ENCODE peak calls at places on chromosomes 5 and 9, in eight cellular contexts. G is K562, F is prostate gland, A is HCT116, U is SK-N-SH, R is transverse colon, O is GM23338, B is GM12878. S is an unnamed sample.

GRCh38 chr9:35673132-35673997 is at the start of gene CA9:
- DNase-seq in F (no peak), O (no peak), G (no peak), U (no peak), B (no peak), A (no peak), R (peak; percentile 49), S (peak; percentile 35)

GRCh38 chr9:13382595-13382994 is 103.1 kb upstream of the MPDZ start:
- DNase-seq in R (no peak), G (no peak), U (no peak), O (no peak), A (no peak), F (no peak), B (no peak), S (no peak)

GRCh38 chr5:149356391-149356790 is 1.5 kb upstream of the PCYOX1L start:
- DNase-seq in B (no peak), G (no peak), F (no peak), O (no peak), R (no peak), A (no peak), U (no peak), S (no peak)

GRCh38 chr5:36667826-36668225 is 61.4 kb downstream of the SLC1A3 start:
- DNase-seq in B (no peak), G (no peak), A (no peak), O (no peak), F (no peak), R (no peak), U (no peak), S (no peak)

GRCh38 chr5:44389410-44389879 is at the start of gene FGF10:
- DNase-seq in O (peak; percentile 85), G (no peak), B (no peak), F (no peak), A (no peak), R (peak; percentile 8), U (peak; percentile 19), S (peak; percentile 86)

GRCh38 chr9:108859459-108860114 is 2.5 kb upstream of the ACTL7A start:
- DNase-seq in A (no peak), R (no peak), B (peak; percentile 13), U (no peak), G (no peak), F (no peak), O (no peak), S (no peak)

GRCh38 chr9:121288874-121289553 is 21.1 kb downstream of the GSN start:
- DNase-seq in U (no peak), A (no peak), F (peak; percentile 72), R (peak; percentile 65), G (no peak), B (no peak), O (peak; percentile 83), S (no peak)

GRCh38 chr9:696332-697090 is 145.0 kb upstream of the DMRT1 start:
- DNase-seq in A (no peak), U (no peak), O (no peak), G (no peak), F (peak; percentile 32), B (no peak), R (no peak), S (no peak)

GRCh38 chr9:95406114-95406513 is 88.6 kb upstream of the FANCC start:
- DNase-seq in F (no peak), A (no peak), R (no peak), U (no peak), G (no peak), B (no peak), O (no peak), S (no peak)

GRCh38 chr5:172478256-172478655 is 23.9 kb upstream of the SH3PXD2B start:
- DNase-seq in F (no peak), G (no peak), B (no peak), O (no peak), U (no peak), A (no peak), R (no peak), S (no peak)

GRCh38 chr5:142716963-142717362 is 31.1 kb upstream of the FGF1 start:
- DNase-seq in B (no peak), A (peak; percentile 47), U (peak; percentile 70), O (peak; percentile 85), R (peak; percentile 22), F (peak; percentile 49), G (no peak), S (no peak)

GRCh38 chr9:3035594-3036389 is 191.9 kb upstream of the PUM3 start:
- DNase-seq in U (no peak), G (no peak), F (no peak), O (no peak), A (no peak), B (no peak), R (no peak), S (no peak)

GRCh38 chr9:6827370-6827949 is 69.7 kb downstream of the KDM4C start:
- DNase-seq in F (no peak), G (peak; percentile 29), A (peak; percentile 15), U (peak; percentile 67), B (peak; percentile 16), R (no peak), O (peak; percentile 87), S (no peak)

GRCh38 chr5:181261320-181262085 is 560 bp upstream of the TRIM52 start:
- DNase-seq in A (peak; percentile 48), G (peak; percentile 74), O (peak; percentile 81), U (peak; percentile 84), B (no peak), F (peak; percentile 62), R (peak; percentile 81), S (peak; percentile 94)

GRCh38 chr5:113293068-113293571 is 141.7 kb downstream of the TSSK1B start:
- DNase-seq in O (peak; percentile 78), F (no peak), A (no peak), G (no peak), U (peak; percentile 44), B (no peak), R (no peak), S (no peak)

GRCh38 chr9:18568969-18569368 is 95.0 kb downstream of the ADAMTSL1 start:
- DNase-seq in O (peak; percentile 11), F (no peak), A (no peak), U (peak; percentile 48), B (no peak), R (no peak), G (no peak), S (no peak)

GRCh38 chr5:148855249-148856008 is 29.0 kb downstream of the ADRB2 start:
- DNase-seq in R (no peak), O (no peak), G (no peak), A (no peak), F (no peak), U (no peak), B (no peak), S (no peak)

GRCh38 chr5:131163315-131164119 is 1.5 kb downstream of the HINT1 start:
- DNase-seq in G (no peak), F (no peak), U (no peak), O (no peak), R (no peak), A (no peak), B (no peak), S (no peak)

GRCh38 chr9:14141736-14142135 is 172.2 kb downstream of the NFIB start:
- DNase-seq in O (no peak), G (no peak), B (no peak), A (no peak), R (no peak), F (no peak), U (no peak), S (no peak)

GRCh38 chr5:168843998-168844374 is 264.8 kb upstream of the PANK3 start:
- DNase-seq in F (no peak), U (no peak), R (no peak), B (no peak), O (no peak), A (no peak), G (no peak), S (no peak)

GRCh38 chr5:154967419-154968024 is 26.6 kb downstream of the MRPL22 start:
- DNase-seq in O (peak; percentile 46), G (peak; percentile 22), R (no peak), A (no peak), F (no peak), B (no peak), U (peak; percentile 30), S (no peak)

DNA sequence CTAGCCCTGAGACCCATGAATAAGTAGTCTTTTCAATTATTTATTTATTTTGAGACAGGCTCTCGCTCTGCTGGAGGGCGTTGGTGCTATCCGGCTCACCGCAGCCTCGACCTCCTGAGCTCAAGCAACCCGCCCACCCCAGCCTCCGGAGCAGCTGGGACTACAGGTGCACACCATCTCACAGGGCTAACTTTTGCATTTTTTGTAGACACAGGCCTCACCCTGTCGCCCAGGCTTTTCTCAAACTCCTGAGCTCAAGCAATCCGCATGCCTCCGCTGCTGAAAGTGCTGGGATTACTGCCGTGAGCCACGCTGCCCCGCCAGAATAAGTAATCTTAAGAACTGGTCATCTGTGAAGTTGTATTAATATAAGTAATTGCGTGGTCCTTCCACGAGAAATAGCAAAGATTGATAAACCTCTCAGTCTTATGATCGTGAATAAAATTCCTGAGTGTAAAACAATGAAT is 1.6 kb downstream of the ANXA2R start:
- DNase-seq in B (no peak), G (no peak), A (no peak), F (no peak), O (peak; percentile 46), R (peak; percentile 23), U (no peak), S (peak; percentile 25)
- TF ChIP-seq POLR2AphosphoS5 in B (no peak), G (no peak), A (no peak), F (no peak), O (no peak), R (no peak), U (no peak), S (no peak)

GRCh38 chr5:31853398-31854135 is 214.6 kb downstream of the PDZD2 start:
- DNase-seq in B (no peak), O (peak; percentile 41), F (peak; percentile 70), U (no peak), A (no peak), R (no peak), G (no peak), S (no peak)
- H3K4me3 ChIP-seq in B (no peak overlapping the region), O (peak overlapping the region; percentile 99), F (no peak overlapping the region), U (no peak overlapping the region), A (no peak overlapping the region), R (no peak overlapping the region), G (no peak overlapping the region), S (peak overlapping the region; percentile 65)

DNA sequence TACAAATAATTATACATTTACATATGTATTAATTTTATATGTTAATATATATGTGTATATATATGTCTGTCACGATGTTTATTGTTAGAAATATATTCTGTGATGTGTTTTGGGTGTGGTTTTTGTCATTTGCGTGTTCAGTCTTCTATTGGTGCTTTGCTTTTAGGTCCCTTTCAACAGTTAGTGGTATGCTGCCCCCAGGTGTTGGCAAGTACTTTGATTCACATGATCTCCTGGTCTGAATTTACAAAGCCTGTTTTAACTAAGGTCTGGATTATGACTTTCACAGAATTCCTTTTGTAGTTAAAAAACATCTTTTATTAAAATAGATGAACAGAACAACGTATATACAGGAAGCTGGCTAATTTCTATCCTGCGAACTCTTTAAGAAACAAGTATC is 271.5 kb downstream of the CCDC171 start:
- DNase-seq in F (no peak), B (no peak), A (peak; percentile 48), O (peak; percentile 63), G (no peak), R (no peak), U (no peak), S (no peak)
- TF ChIP-seq CTCF in F (no peak), B (no peak), A (peak; percentile 40), O (peak; percentile 52), G (no peak), R (no peak), U (peak; percentile 28), S (no peak)

DNA sequence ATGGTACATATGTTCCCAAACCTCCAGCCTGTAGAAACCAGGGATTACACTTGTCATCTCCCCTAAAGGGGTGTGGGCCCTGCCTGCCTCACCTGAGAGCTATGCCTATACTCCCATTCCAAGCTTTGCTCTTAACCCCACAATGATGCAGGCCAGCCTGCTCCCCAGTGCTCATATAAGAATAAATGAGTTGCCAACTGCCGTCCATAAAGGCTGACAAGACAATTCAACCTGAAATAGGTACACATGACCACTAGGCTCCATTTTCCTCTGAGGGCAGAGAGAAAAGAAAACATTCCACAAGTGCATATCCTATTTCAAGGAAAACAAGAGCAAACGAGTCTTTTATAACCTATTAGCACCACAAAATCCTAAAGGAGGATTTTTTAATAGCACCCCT is 28.4 kb downstream of the SKP1 start:
- DNase-seq in A (no peak), B (no peak), U (no peak), G (no peak), F (no peak), O (no peak), R (no peak), S (no peak)
- TF ChIP-seq POLR2AphosphoS5 in A (no peak), B (peak; percentile 71), U (no peak), G (no peak), F (no peak), O (no peak), R (no peak), S (no peak)